ENCODE peak calls at places on chromosomes 13 and 19, in seven cellular contexts. One of them, this sample, is unnamed.

GRCh38 chr13:105087941-105088340 is 1447.5 kb downstream of the EFNB2 start:
- DNase-seq in AG04450: no peak
- DNase-seq in upper lobe of right lung: no peak
- DNase-seq in vagina: no peak
- DNase-seq in cardiac muscle cell: peak
- DNase-seq in stomach: no peak
- DNase-seq in breast epithelium: no peak
- DNase-seq in this sample: no peak

GRCh38 chr19:33620611-33621010 is 1.1 kb upstream of the CHST8 start:
- DNase-seq in AG04450: no peak
- DNase-seq in upper lobe of right lung: no peak
- DNase-seq in vagina: no peak
- DNase-seq in cardiac muscle cell: no peak
- DNase-seq in stomach: no peak
- DNase-seq in breast epithelium: no peak
- DNase-seq in this sample: no peak

GRCh38 chr13:47455581-47455980 is 545.5 kb downstream of the SUCLA2 start:
- DNase-seq in AG04450: no peak
- DNase-seq in upper lobe of right lung: no peak
- DNase-seq in vagina: no peak
- DNase-seq in cardiac muscle cell: peak
- DNase-seq in stomach: no peak
- DNase-seq in breast epithelium: no peak
- DNase-seq in this sample: no peak

GRCh38 chr19:31883299-31883990 is 462.0 kb upstream of the ZNF507 start:
- DNase-seq in AG04450: no peak
- DNase-seq in upper lobe of right lung: no peak
- DNase-seq in vagina: no peak
- DNase-seq in cardiac muscle cell: no peak
- DNase-seq in stomach: no peak
- DNase-seq in breast epithelium: no peak
- DNase-seq in this sample: no peak

GRCh38 chr19:48354332-48354992 is 9.3 kb downstream of the TMEM143 start:
- DNase-seq in AG04450: no peak
- DNase-seq in upper lobe of right lung: no peak
- DNase-seq in vagina: no peak
- DNase-seq in cardiac muscle cell: no peak
- DNase-seq in stomach: no peak
- DNase-seq in breast epithelium: no peak
- DNase-seq in this sample: no peak

GRCh38 chr13:45194081-45194939 is 6.5 kb downstream of the KCTD4 start:
- DNase-seq in AG04450: no peak
- DNase-seq in upper lobe of right lung: no peak
- DNase-seq in vagina: no peak
- DNase-seq in cardiac muscle cell: no peak
- DNase-seq in stomach: no peak
- DNase-seq in breast epithelium: no peak
- DNase-seq in this sample: no peak

GRCh38 chr13:42011601-42012401 is 36.6 kb upstream of the DGKH start:
- DNase-seq in AG04450: no peak
- DNase-seq in upper lobe of right lung: no peak
- DNase-seq in vagina: no peak
- DNase-seq in cardiac muscle cell: no peak
- DNase-seq in stomach: peak
- DNase-seq in breast epithelium: peak
- DNase-seq in this sample: no peak

GRCh38 chr13:94384217-94384905 is 95.1 kb downstream of the DCT start:
- DNase-seq in AG04450: peak
- DNase-seq in upper lobe of right lung: no peak
- DNase-seq in vagina: no peak
- DNase-seq in cardiac muscle cell: no peak
- DNase-seq in stomach: no peak
- DNase-seq in breast epithelium: no peak
- DNase-seq in this sample: no peak

GRCh38 chr13:41246969-41247750 is 16.2 kb downstream of the MTRF1 start:
- DNase-seq in AG04450: no peak
- DNase-seq in upper lobe of right lung: no peak
- DNase-seq in vagina: no peak
- DNase-seq in cardiac muscle cell: no peak
- DNase-seq in stomach: no peak
- DNase-seq in breast epithelium: no peak
- DNase-seq in this sample: no peak

GRCh38 chr19:41695745-41696144 is 7.7 kb upstream of the CEACAM7 start:
- DNase-seq in AG04450: no peak
- DNase-seq in upper lobe of right lung: peak
- DNase-seq in vagina: no peak
- DNase-seq in cardiac muscle cell: no peak
- DNase-seq in stomach: no peak
- DNase-seq in breast epithelium: no peak
- DNase-seq in this sample: no peak

GRCh38 chr19:10206226-10206873 is 11.6 kb upstream of the DNMT1 start:
- DNase-seq in AG04450: no peak
- DNase-seq in upper lobe of right lung: peak
- DNase-seq in vagina: no peak
- DNase-seq in cardiac muscle cell: no peak
- DNase-seq in stomach: no peak
- DNase-seq in breast epithelium: peak
- DNase-seq in this sample: no peak

GRCh38 chr13:102197193-102197592 is 204.7 kb downstream of the FGF14 start:
- DNase-seq in AG04450: no peak
- DNase-seq in upper lobe of right lung: no peak
- DNase-seq in vagina: no peak
- DNase-seq in cardiac muscle cell: no peak
- DNase-seq in stomach: no peak
- DNase-seq in breast epithelium: no peak
- DNase-seq in this sample: no peak

GRCh38 chr13:31043891-31044657 is 111.6 kb downstream of the TEX26 start:
- DNase-seq in AG04450: peak
- DNase-seq in upper lobe of right lung: peak
- DNase-seq in vagina: no peak
- DNase-seq in cardiac muscle cell: peak
- DNase-seq in stomach: peak
- DNase-seq in breast epithelium: peak
- DNase-seq in this sample: peak

GRCh38 chr13:110116072-110116487 is 190.9 kb downstream of the COL4A1 start:
- DNase-seq in AG04450: no peak
- DNase-seq in upper lobe of right lung: peak
- DNase-seq in vagina: no peak
- DNase-seq in cardiac muscle cell: peak
- DNase-seq in stomach: peak
- DNase-seq in breast epithelium: no peak
- DNase-seq in this sample: peak

GRCh38 chr19:5492813-5493409 is 37.7 kb downstream of the ZNRF4 start:
- DNase-seq in AG04450: no peak
- DNase-seq in upper lobe of right lung: no peak
- DNase-seq in vagina: no peak
- DNase-seq in cardiac muscle cell: no peak
- DNase-seq in stomach: no peak
- DNase-seq in breast epithelium: no peak
- DNase-seq in this sample: no peak

GRCh38 chr13:111022886-111023285 is 92.2 kb upstream of the ARHGEF7 start:
- DNase-seq in AG04450: no peak
- DNase-seq in upper lobe of right lung: no peak
- DNase-seq in vagina: no peak
- DNase-seq in cardiac muscle cell: no peak
- DNase-seq in stomach: no peak
- DNase-seq in breast epithelium: no peak
- DNase-seq in this sample: no peak

GRCh38 chr19:6250024-6250605 is 29.7 kb downstream of the MLLT1 start:
- DNase-seq in AG04450: no peak
- DNase-seq in upper lobe of right lung: no peak
- DNase-seq in vagina: no peak
- DNase-seq in cardiac muscle cell: no peak
- DNase-seq in stomach: no peak
- DNase-seq in breast epithelium: no peak
- DNase-seq in this sample: no peak

GRCh38 chr19:14566712-14567077 is 5.2 kb downstream of the NDUFB7 start:
- DNase-seq in AG04450: no peak
- DNase-seq in upper lobe of right lung: no peak
- DNase-seq in vagina: no peak
- DNase-seq in cardiac muscle cell: no peak
- DNase-seq in stomach: no peak
- DNase-seq in breast epithelium: no peak
- DNase-seq in this sample: no peak

GRCh38 chr13:36820222-36820621 is 1.2 kb downstream of the RFXAP start:
- DNase-seq in AG04450: no peak
- DNase-seq in upper lobe of right lung: no peak
- DNase-seq in vagina: no peak
- DNase-seq in cardiac muscle cell: no peak
- DNase-seq in stomach: no peak
- DNase-seq in breast epithelium: no peak
- DNase-seq in this sample: no peak

GRCh38 chr13:110270507-110270906 is 36.5 kb downstream of the COL4A1 start:
- DNase-seq in AG04450: no peak
- DNase-seq in upper lobe of right lung: no peak
- DNase-seq in vagina: peak
- DNase-seq in cardiac muscle cell: no peak
- DNase-seq in stomach: no peak
- DNase-seq in breast epithelium: no peak
- DNase-seq in this sample: no peak

GRCh38 chr13:111344471-111345191 is 24.2 kb downstream of the TEX29 start:
- DNase-seq in AG04450: peak
- DNase-seq in upper lobe of right lung: peak
- DNase-seq in vagina: peak
- DNase-seq in cardiac muscle cell: peak
- DNase-seq in stomach: peak
- DNase-seq in breast epithelium: no peak
- DNase-seq in this sample: no peak

DNA sequence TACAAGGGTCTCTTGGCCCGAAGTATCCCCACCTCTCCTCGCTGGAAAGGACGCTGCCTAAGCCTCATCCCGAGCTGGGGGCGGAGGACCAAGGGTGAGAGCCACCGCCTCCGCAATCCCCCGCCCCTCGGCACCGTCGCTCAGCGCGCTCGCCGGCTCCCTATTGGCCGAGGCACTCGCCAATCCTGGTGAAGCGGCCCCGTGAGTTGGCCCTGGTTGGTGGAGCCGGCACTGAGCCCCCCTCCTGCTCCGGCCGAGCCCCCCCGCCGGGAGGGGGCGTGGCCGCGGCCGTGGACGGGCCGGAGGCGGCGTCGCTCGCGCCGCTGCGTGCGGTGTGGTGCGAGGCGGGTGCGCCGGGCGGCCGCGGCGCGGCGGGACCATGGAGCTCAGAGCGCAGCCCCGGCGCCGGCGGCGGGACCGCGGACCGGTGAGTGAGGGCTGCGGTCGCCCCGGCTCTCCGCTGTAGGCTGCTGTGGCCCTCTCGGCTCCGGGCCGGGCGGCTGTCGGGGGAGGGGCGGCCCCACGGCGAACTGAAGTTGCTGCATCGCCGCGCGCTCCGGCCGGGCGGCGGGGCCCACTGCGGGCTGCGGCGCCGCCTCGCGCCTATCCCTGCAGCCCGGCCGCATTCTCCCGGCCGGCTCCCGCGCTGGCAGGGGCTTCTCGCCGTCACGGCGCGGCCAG is at the start of gene WASF3:
- DNase-seq in AG04450: peak
- DNase-seq in upper lobe of right lung: peak
- DNase-seq in vagina: peak
- DNase-seq in cardiac muscle cell: peak
- DNase-seq in stomach: peak
- DNase-seq in breast epithelium: peak
- DNase-seq in this sample: peak
- H3K27ac ChIP-seq in AG04450: no peak
- H3K27ac ChIP-seq in upper lobe of right lung: peak
- H3K27ac ChIP-seq in vagina: peak
- H3K27ac ChIP-seq in cardiac muscle cell: no peak
- H3K27ac ChIP-seq in stomach: peak
- H3K27ac ChIP-seq in breast epithelium: peak
- H3K27ac ChIP-seq in this sample: no peak

GRCh38 chr19:55493052-55493649 is 4.9 kb downstream of the SSC5D start:
- DNase-seq in AG04450: no peak
- DNase-seq in upper lobe of right lung: no peak
- DNase-seq in vagina: no peak
- DNase-seq in cardiac muscle cell: no peak
- DNase-seq in stomach: no peak
- DNase-seq in breast epithelium: no peak
- DNase-seq in this sample: no peak
- H3K4me3 ChIP-seq in AG04450: peak
- H3K4me3 ChIP-seq in upper lobe of right lung: no peak
- H3K4me3 ChIP-seq in vagina: peak
- H3K4me3 ChIP-seq in cardiac muscle cell: no peak
- H3K4me3 ChIP-seq in stomach: peak
- H3K4me3 ChIP-seq in breast epithelium: peak
- H3K4me3 ChIP-seq in this sample: no peak

DNA sequence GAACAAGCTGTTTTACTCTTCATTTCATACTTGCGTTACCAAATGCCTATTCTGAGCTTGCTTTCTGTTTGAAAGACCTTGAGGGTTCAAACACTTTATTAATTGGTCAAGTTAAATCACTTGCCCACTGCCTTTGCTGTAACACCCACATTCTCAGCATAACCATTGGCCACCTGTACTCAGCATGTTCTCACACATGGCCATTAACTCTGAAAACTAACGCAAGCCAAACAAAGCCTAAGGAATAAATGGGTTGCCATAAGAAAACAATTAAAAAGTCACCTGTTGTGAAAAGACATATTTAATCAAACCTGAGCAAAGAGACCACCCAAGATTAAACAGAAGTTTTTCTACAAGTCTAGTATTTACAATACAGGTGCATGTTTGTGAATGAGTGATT is 517.2 kb upstream of the SPRY2 start:
- DNase-seq in AG04450: no peak
- DNase-seq in upper lobe of right lung: no peak
- DNase-seq in vagina: no peak
- DNase-seq in cardiac muscle cell: no peak
- DNase-seq in stomach: no peak
- DNase-seq in breast epithelium: no peak
- DNase-seq in this sample: no peak
- H3K27ac ChIP-seq in AG04450: no peak
- H3K27ac ChIP-seq in upper lobe of right lung: no peak
- H3K27ac ChIP-seq in vagina: no peak
- H3K27ac ChIP-seq in cardiac muscle cell: no peak
- H3K27ac ChIP-seq in stomach: no peak
- H3K27ac ChIP-seq in breast epithelium: peak
- H3K27ac ChIP-seq in this sample: no peak

GRCh38 chr13:96527497-96527896 is 437.6 kb downstream of the HS6ST3 start:
- DNase-seq in AG04450: no peak
- DNase-seq in upper lobe of right lung: no peak
- DNase-seq in vagina: no peak
- DNase-seq in cardiac muscle cell: peak
- DNase-seq in stomach: no peak
- DNase-seq in breast epithelium: no peak
- DNase-seq in this sample: no peak
- H3K4me3 ChIP-seq in AG04450: no peak
- H3K4me3 ChIP-seq in upper lobe of right lung: no peak
- H3K4me3 ChIP-seq in vagina: no peak
- H3K4me3 ChIP-seq in cardiac muscle cell: no peak
- H3K4me3 ChIP-seq in stomach: no peak
- H3K4me3 ChIP-seq in breast epithelium: no peak
- H3K4me3 ChIP-seq in this sample: no peak

GRCh38 chr13:63094069-63094468 is 1678.4 kb upstream of the PCDH20 start:
- DNase-seq in AG04450: no peak
- DNase-seq in upper lobe of right lung: no peak
- DNase-seq in vagina: no peak
- DNase-seq in cardiac muscle cell: no peak
- DNase-seq in stomach: no peak
- DNase-seq in breast epithelium: no peak
- DNase-seq in this sample: no peak
- H3K27ac ChIP-seq in AG04450: no peak
- H3K27ac ChIP-seq in upper lobe of right lung: no peak
- H3K27ac ChIP-seq in vagina: no peak
- H3K27ac ChIP-seq in cardiac muscle cell: no peak
- H3K27ac ChIP-seq in stomach: no peak
- H3K27ac ChIP-seq in breast epithelium: no peak
- H3K27ac ChIP-seq in this sample: no peak